ENCODE peak calls at places on chromosomes 5 and 9, in seven cellular contexts. V is fibroblast of lung, L is AG10803, S is dorsolateral prefrontal cortex, N is AG09309, T is nephron progenitor cell, P is choroid plexus epithelial cell. W is an unnamed sample.

GRCh38 chr5:57805732-57806131 is 323.1 kb upstream of the ACTBL2 start:
- DNase-seq in V (peak), L (no peak), T (no peak), N (no peak), P (no peak), S (no peak), W (no peak)

GRCh38 chr5:42057254-42057690 is 132.2 kb downstream of the FBXO4 start:
- DNase-seq in N (peak), T (peak), L (peak), S (no peak), P (peak), V (peak), W (no peak)

GRCh38 chr5:146338774-146339714 is at the start of gene POU4F3:
- DNase-seq in S (no peak), P (no peak), T (peak), N (no peak), L (no peak), V (no peak), W (no peak)

GRCh38 chr9:124216474-124217176 is 41.1 kb upstream of the NEK6 start:
- DNase-seq in N (no peak), T (no peak), P (no peak), S (no peak), L (no peak), V (no peak), W (no peak)

GRCh38 chr5:67050125-67050524 is 146.5 kb downstream of the CD180 start:
- DNase-seq in S (no peak), T (no peak), N (no peak), L (no peak), P (no peak), V (no peak), W (no peak)

GRCh38 chr5:162282191-162282590 is 214.6 kb downstream of the GABRG2 start:
- DNase-seq in T (no peak), V (no peak), N (no peak), S (no peak), L (no peak), P (no peak), W (no peak)

GRCh38 chr5:170681013-170681433 is 102.5 kb upstream of the GABRP start:
- DNase-seq in L (peak), V (peak), N (no peak), S (no peak), T (peak), P (peak), W (no peak)

GRCh38 chr5:1093361-1093760 is 18.5 kb downstream of the SLC12A7 start:
- DNase-seq in L (no peak), T (no peak), V (no peak), P (no peak), S (no peak), N (no peak), W (no peak)

GRCh38 chr9:135188681-135189151 is 101.2 kb downstream of the OLFM1 start:
- DNase-seq in L (no peak), N (no peak), P (no peak), S (no peak), V (no peak), T (no peak), W (no peak)

GRCh38 chr9:6552033-6552737 is 93.3 kb downstream of the GLDC start:
- DNase-seq in V (peak), N (no peak), T (no peak), L (peak), P (peak), S (no peak), W (peak)

GRCh38 chr5:32589431-32589830 is 4.1 kb downstream of the SUB1 start:
- DNase-seq in V (no peak), S (no peak), N (no peak), T (no peak), L (no peak), P (no peak), W (no peak)

GRCh38 chr9:125522328-125522725 is 184.7 kb downstream of the MAPKAP1 start:
- DNase-seq in T (no peak), L (peak), N (no peak), V (peak), S (no peak), P (peak), W (no peak)

GRCh38 chr9:86534572-86535258 is 180.5 kb upstream of the TUT7 start:
- DNase-seq in T (no peak), L (peak), N (peak), V (no peak), S (no peak), P (peak), W (peak)

GRCh38 chr5:14270212-14270702 is 127.1 kb downstream of the TRIO start:
- DNase-seq in S (no peak), N (no peak), P (peak), L (peak), V (peak), T (peak), W (no peak)

GRCh38 chr5:74641014-74641777 is 668 bp upstream of the ENC1 start:
- DNase-seq in L (peak), P (peak), N (no peak), S (peak), V (peak), T (peak), W (no peak)

GRCh38 chr9:95874303-95874988 is 1.0 kb upstream of the ERCC6L2 start:
- DNase-seq in P (no peak), V (peak), T (no peak), L (peak), S (no peak), N (no peak), W (no peak)

GRCh38 chr5:107253246-107253645 is 417.5 kb downstream of the EFNA5 start:
- DNase-seq in P (no peak), V (no peak), N (no peak), L (no peak), T (no peak), S (no peak), W (no peak)

GRCh38 chr5:28766565-28767158 is 1728.3 kb upstream of the CDH9 start:
- DNase-seq in P (peak), V (peak), T (peak), N (peak), L (peak), S (no peak), W (no peak)

GRCh38 chr5:172447646-172448365 is 6.5 kb downstream of the SH3PXD2B start:
- DNase-seq in P (no peak), L (no peak), T (no peak), V (no peak), S (no peak), N (no peak), W (no peak)

GRCh38 chr5:33488558-33489355 is 48.0 kb downstream of the TARS1 start:
- DNase-seq in N (no peak), P (no peak), T (no peak), V (no peak), S (no peak), L (no peak), W (no peak)

GRCh38 chr9:131405429-131405828 is 11.5 kb downstream of the PRRC2B start:
- DNase-seq in L (peak), V (peak), T (no peak), N (peak), S (no peak), P (peak), W (no peak)

GRCh38 chr5:59786271-59786805 is 107.2 kb downstream of the PDE4D start:
- DNase-seq in N (peak), L (peak), T (no peak), V (peak), P (peak), S (no peak), W (peak)

GRCh38 chr5:67299317-67299716 is 102.7 kb upstream of the CD180 start:
- DNase-seq in L (peak), V (peak), S (no peak), N (no peak), P (no peak), T (no peak), W (no peak)

GRCh38 chr5:91114658-91115057 is 268.5 kb downstream of the ARRDC3 start:
- DNase-seq in L (no peak), N (no peak), V (no peak), S (no peak), P (no peak), T (no peak), W (no peak)

GRCh38 chr5:96876292-96876850 is at the start of gene ERAP2:
- DNase-seq in P (peak), S (no peak), V (peak), T (no peak), N (no peak), L (peak), W (no peak)

GRCh38 chr9:95732803-95733686 is 142.4 kb upstream of the ERCC6L2 start:
- DNase-seq in V (no peak), S (no peak), N (no peak), P (no peak), T (no peak), L (no peak), W (no peak)

GRCh38 chr5:96936431-96937221 is 746 bp downstream of the LNPEP start:
- DNase-seq in P (peak), S (peak), V (peak), N (no peak), L (peak), T (peak), W (no peak)

GRCh38 chr5:150410524-150411244 is 2.0 kb downstream of the CD74 start:
- DNase-seq in L (peak), V (peak), S (peak), N (peak), T (peak), P (peak), W (no peak)

GRCh38 chr9:137506274-137506673 is 43.9 kb downstream of the PNPLA7 start:
- DNase-seq in V (no peak), P (no peak), L (no peak), T (no peak), N (no peak), S (no peak), W (no peak)

GRCh38 chr5:123273984-123274383 is 149.2 kb downstream of the CEP120 start:
- DNase-seq in T (no peak), V (no peak), L (no peak), N (no peak), S (no peak), P (peak), W (no peak)

GRCh38 chr5:81232449-81233079 is 558 bp upstream of the CKMT2 start:
- DNase-seq in T (no peak), L (peak), P (peak), V (no peak), S (no peak), N (peak), W (no peak)

GRCh38 chr5:67012241-67012640 is 184.4 kb downstream of the CD180 start:
- DNase-seq in S (no peak), P (no peak), N (no peak), L (no peak), V (peak), T (no peak), W (no peak)

GRCh38 chr9:130541533-130541932 is 37.8 kb upstream of the FUBP3 start:
- DNase-seq in S (no peak), N (no peak), P (no peak), V (no peak), L (no peak), T (no peak), W (no peak)

DNA sequence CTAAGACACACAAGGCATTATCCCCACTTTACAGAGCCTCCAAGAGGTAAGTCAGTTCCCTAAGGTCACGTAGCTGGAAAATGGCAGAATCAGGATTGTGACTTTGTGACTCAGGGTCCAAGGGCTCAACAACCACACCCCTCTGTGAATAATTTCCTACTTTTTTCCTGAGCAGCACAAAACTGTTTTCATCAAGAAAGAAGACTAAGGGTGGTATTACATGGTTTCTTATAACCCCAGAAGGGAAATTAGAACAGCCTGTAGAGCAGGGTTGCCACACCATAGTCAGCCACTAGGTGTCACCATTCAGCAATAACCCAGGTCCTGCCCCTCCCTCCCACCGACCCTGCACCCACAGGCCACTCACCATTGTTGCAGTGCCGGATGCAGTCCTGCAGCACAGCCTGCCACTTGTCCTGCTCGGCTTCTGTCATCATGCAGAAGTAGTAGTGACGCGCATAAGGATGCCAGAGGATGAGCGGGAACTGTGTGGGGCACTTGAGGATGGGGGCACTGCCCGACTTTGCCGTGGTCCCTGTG is 72.1 kb downstream of the LRSAM1 start:
- DNase-seq in N (no peak), S (no peak), T (no peak), V (peak), L (peak), P (peak), W (no peak)
- TF ChIP-seq CTCF in N (peak), S (no peak), T (peak), V (peak), L (peak), P (peak), W (peak)

DNA sequence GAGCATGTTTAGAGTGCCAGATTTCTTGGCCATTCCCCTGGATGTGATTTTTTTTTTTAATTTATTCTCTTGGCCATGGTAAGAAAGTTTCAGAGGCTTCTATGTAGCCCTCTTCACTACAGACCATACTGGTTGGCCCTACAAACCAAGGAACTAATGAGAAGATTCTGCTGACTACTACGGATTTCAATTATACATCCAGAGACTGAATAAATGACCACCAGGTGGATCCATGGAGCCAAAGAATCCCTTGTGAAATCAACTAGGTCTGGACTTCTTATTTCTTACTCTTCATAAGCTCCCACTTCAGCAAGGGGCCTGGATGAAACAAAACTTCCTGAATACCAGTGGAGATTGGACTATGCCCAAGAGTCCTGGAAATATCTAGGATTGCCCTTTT is 27.6 kb downstream of the ZNF622 start:
- DNase-seq in S (no peak), P (peak), L (peak), T (no peak), N (no peak), V (no peak), W (no peak)
- TF ChIP-seq CTCF in S (no peak), P (peak), L (peak), T (no peak), N (peak), V (no peak), W (no peak)

GRCh38 chr9:22813520-22813919 is 366.9 kb downstream of the DMRTA1 start:
- DNase-seq in N (no peak), P (peak), V (peak), T (no peak), S (no peak), L (peak), W (peak)
- TF ChIP-seq CTCF in N (no peak), P (no peak), V (peak), T (peak), S (peak), L (peak), W (peak)

DNA sequence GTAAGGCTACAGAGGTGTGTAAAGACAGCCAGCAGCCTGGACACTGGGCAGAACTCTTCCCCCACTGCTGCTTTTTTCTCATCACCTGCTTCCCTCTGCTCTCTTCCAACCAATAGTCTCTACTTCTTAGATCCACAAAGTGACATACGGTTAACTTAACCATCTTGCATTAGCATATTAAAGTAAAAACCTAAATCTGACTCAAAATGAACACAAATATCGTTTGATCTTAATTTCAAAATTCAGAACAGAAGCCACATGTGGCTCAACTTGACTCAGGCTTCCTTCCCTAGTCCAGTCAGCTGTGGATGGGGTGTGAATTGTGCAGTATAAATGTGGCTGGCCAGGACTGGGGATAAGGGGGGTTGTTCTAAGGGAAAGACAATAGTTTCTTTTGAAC is 114.3 kb downstream of the STARD4 start:
- DNase-seq in V (no peak), S (no peak), N (no peak), L (no peak), T (no peak), P (no peak), W (no peak)
- TF ChIP-seq CTCF in V (no peak), S (no peak), N (no peak), L (no peak), T (no peak), P (no peak), W (no peak)

W was measured in AG09319.